ENCODE peak calls at places on chromosomes 11 and 22, in nine cellular contexts. One of them, this sample, is unnamed.

GRCh38 chr11:92225563-92226308 is 1.1 kb downstream of the FAT3 start:
- DNase-seq in cardiac muscle cell: peak; percentile 13
- DNase-seq in K562: no peak
- DNase-seq in GM23338: peak; percentile 77
- DNase-seq in heart right ventricle: peak; percentile 11
- DNase-seq in stomach: no peak
- DNase-seq in body of pancreas: no peak
- DNase-seq in vagina: no peak
- DNase-seq in ovary: no peak
- DNase-seq in this sample: no peak

GRCh38 chr22:20956258-20957117 is 10.6 kb upstream of the AIFM3 start:
- DNase-seq in body of pancreas: peak; percentile 35
- DNase-seq in stomach: no peak
- DNase-seq in vagina: no peak
- DNase-seq in heart right ventricle: no peak
- DNase-seq in ovary: no peak
- DNase-seq in K562: no peak
- DNase-seq in GM23338: peak; percentile 87
- DNase-seq in cardiac muscle cell: peak; percentile 50
- DNase-seq in this sample: no peak

GRCh38 chr22:26050079-26050478 is 119.2 kb upstream of the SEZ6L start:
- DNase-seq in ovary: no peak
- DNase-seq in cardiac muscle cell: no peak
- DNase-seq in body of pancreas: no peak
- DNase-seq in GM23338: no peak
- DNase-seq in stomach: no peak
- DNase-seq in K562: no peak
- DNase-seq in heart right ventricle: no peak
- DNase-seq in vagina: no peak
- DNase-seq in this sample: no peak

GRCh38 chr11:8263109-8263768 is 439 bp downstream of the LMO1 start:
- DNase-seq in vagina: no peak
- DNase-seq in heart right ventricle: no peak
- DNase-seq in ovary: no peak
- DNase-seq in body of pancreas: no peak
- DNase-seq in K562: no peak
- DNase-seq in cardiac muscle cell: no peak
- DNase-seq in GM23338: peak; percentile 59
- DNase-seq in stomach: no peak
- DNase-seq in this sample: no peak

GRCh38 chr11:36594316-36594989 is at the start of gene IFTAP:
- DNase-seq in stomach: peak; percentile 42
- DNase-seq in GM23338: peak; percentile 98
- DNase-seq in vagina: no peak
- DNase-seq in heart right ventricle: peak; percentile 22
- DNase-seq in ovary: peak; percentile 27
- DNase-seq in K562: peak; percentile 83
- DNase-seq in body of pancreas: peak; percentile 57
- DNase-seq in cardiac muscle cell: peak; percentile 94
- DNase-seq in this sample: no peak

GRCh38 chr22:24181088-24181995 is at the start of gene SUSD2:
- DNase-seq in heart right ventricle: peak; percentile 61
- DNase-seq in ovary: no peak
- DNase-seq in GM23338: peak; percentile 60
- DNase-seq in cardiac muscle cell: no peak
- DNase-seq in vagina: no peak
- DNase-seq in body of pancreas: no peak
- DNase-seq in stomach: peak; percentile 60
- DNase-seq in K562: peak; percentile 34
- DNase-seq in this sample: no peak

GRCh38 chr11:8262552-8263108 is 1.0 kb downstream of the LMO1 start:
- DNase-seq in heart right ventricle: peak; percentile 50
- DNase-seq in body of pancreas: peak; percentile 29
- DNase-seq in K562: no peak
- DNase-seq in cardiac muscle cell: peak; percentile 66
- DNase-seq in stomach: peak; percentile 43
- DNase-seq in ovary: peak; percentile 33
- DNase-seq in vagina: no peak
- DNase-seq in GM23338: peak; percentile 83
- DNase-seq in this sample: no peak

GRCh38 chr11:27423125-27423524 is 49.5 kb downstream of the LGR4 start:
- DNase-seq in K562: no peak
- DNase-seq in stomach: peak; percentile 31
- DNase-seq in heart right ventricle: peak; percentile 25
- DNase-seq in body of pancreas: no peak
- DNase-seq in GM23338: peak; percentile 43
- DNase-seq in cardiac muscle cell: peak; percentile 97
- DNase-seq in ovary: peak; percentile 29
- DNase-seq in vagina: no peak
- DNase-seq in this sample: no peak

GRCh38 chr11:65547446-65548125 is 10.6 kb downstream of the LTBP3 start:
- DNase-seq in cardiac muscle cell: no peak
- DNase-seq in heart right ventricle: no peak
- DNase-seq in ovary: no peak
- DNase-seq in stomach: no peak
- DNase-seq in GM23338: peak; percentile 54
- DNase-seq in body of pancreas: no peak
- DNase-seq in vagina: no peak
- DNase-seq in K562: no peak
- DNase-seq in this sample: no peak

DNA sequence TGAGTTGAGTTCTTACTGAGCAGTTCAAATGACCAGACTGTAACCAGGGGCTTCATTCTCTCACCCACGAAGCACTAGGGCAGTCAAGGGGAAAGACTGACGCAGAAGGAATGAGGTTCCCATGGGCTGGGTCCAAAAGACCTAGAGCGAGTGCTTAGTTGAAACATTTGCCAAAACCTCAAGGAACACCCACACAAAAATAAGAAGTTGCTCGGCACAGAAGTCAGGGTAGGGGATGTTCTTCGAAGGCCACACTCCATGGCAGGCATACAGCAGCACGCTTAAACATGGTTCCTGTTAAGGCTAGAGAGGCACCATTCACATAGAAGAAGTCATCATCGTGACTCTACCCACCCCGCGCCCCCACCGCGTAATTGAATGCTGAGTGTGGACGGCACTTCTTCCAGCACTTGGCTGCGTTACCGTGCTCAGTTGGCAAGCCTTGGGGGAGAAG is 52.9 kb downstream of the TIMP3 start:
- DNase-seq in vagina: no peak
- DNase-seq in ovary: no peak
- DNase-seq in stomach: no peak
- DNase-seq in heart right ventricle: peak; percentile 44
- DNase-seq in cardiac muscle cell: no peak
- DNase-seq in GM23338: no peak
- DNase-seq in K562: no peak
- DNase-seq in body of pancreas: no peak
- DNase-seq in this sample: no peak
- H3K4me1 ChIP-seq in vagina: peaks cover 49% of the 10 kb centered on the region
- H3K4me1 ChIP-seq in ovary: peaks cover 27% of the 10 kb centered on the region
- H3K4me1 ChIP-seq in stomach: peaks cover 58% of the 10 kb centered on the region
- H3K4me1 ChIP-seq in heart right ventricle: peaks cover 89% of the 10 kb centered on the region
- H3K4me1 ChIP-seq in cardiac muscle cell: peaks cover 19% of the 10 kb centered on the region
- H3K4me1 ChIP-seq in GM23338: no peaks in the 10 kb centered on the region
- H3K4me1 ChIP-seq in K562: peaks cover 4% of the 10 kb centered on the region
- H3K4me1 ChIP-seq in body of pancreas: no peaks in the 10 kb centered on the region
- H3K4me1 ChIP-seq in this sample: peaks cover 34% of the 10 kb centered on the region

DNA sequence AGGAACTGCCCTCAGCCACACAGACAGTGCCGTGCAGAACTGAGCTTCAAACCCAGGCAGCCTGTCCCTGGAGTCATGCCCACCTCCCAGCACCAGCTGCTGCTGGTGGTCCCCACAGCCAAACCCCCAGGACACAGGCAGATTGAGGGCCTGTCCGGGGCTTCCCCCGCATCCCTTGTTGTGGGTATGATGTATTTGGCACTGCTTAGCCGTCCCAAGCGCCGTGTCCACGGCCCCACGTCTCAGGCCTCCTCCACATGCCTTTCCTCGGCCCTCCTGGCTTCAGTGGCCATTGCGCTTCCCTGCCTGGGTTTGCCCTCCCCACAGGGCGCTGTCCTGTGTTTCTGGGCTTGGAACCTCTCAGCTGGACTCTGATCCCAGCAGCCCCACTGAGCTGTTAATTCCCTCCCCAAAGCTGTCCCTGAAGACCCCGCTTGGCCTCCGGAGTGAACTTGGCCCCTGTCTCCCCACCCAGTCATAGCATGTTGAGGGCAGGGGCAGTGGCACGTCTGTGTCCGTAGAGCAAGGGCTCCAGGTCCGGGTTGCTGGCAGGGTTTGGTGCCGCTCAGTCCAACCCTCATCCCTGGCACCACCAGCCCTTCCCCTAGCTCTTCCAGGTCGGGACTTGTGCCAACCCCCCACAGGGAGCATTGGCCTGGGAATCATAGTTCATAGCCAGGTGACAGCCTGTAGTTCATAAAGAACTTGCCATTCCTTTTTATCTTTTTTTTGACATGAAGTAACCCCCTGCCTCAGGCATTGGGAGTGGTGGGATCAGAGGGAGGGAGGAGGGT is 34.5 kb upstream of the TEF start:
- DNase-seq in body of pancreas: peak; percentile 25
- DNase-seq in heart right ventricle: peak; percentile 55
- DNase-seq in K562: no peak
- DNase-seq in stomach: no peak
- DNase-seq in GM23338: no peak
- DNase-seq in cardiac muscle cell: no peak
- DNase-seq in ovary: no peak
- DNase-seq in vagina: no peak
- DNase-seq in this sample: no peak
- H3K36me3 ChIP-seq in body of pancreas: peaks cover 35% of the 10 kb centered on the region
- H3K36me3 ChIP-seq in heart right ventricle: peaks cover 100% of the 10 kb centered on the region
- H3K36me3 ChIP-seq in K562: peaks cover 87% of the 10 kb centered on the region
- H3K36me3 ChIP-seq in stomach: peaks cover 100% of the 10 kb centered on the region
- H3K36me3 ChIP-seq in GM23338: peaks cover 24% of the 10 kb centered on the region
- H3K36me3 ChIP-seq in cardiac muscle cell: peaks cover 49% of the 10 kb centered on the region
- H3K36me3 ChIP-seq in ovary: no peaks in the 10 kb centered on the region
- H3K36me3 ChIP-seq in vagina: no peaks in the 10 kb centered on the region
- H3K36me3 ChIP-seq in this sample: peaks cover 51% of the 10 kb centered on the region

GRCh38 chr11:63767415-63768231 is 952 bp downstream of the ZFTA start:
- DNase-seq in vagina: no peak
- DNase-seq in ovary: peak; percentile 76
- DNase-seq in body of pancreas: peak; percentile 50
- DNase-seq in cardiac muscle cell: peak; percentile 87
- DNase-seq in stomach: no peak
- DNase-seq in GM23338: peak; percentile 99
- DNase-seq in K562: peak; percentile 73
- DNase-seq in heart right ventricle: peak; percentile 41
- DNase-seq in this sample: no peak
- H3K4me1 ChIP-seq in vagina: peaks cover 44% of the 10 kb centered on the region
- H3K4me1 ChIP-seq in ovary: peaks cover 19% of the 10 kb centered on the region
- H3K4me1 ChIP-seq in body of pancreas: peaks cover 52% of the 10 kb centered on the region
- H3K4me1 ChIP-seq in cardiac muscle cell: peaks cover 39% of the 10 kb centered on the region
- H3K4me1 ChIP-seq in stomach: peaks cover 61% of the 10 kb centered on the region
- H3K4me1 ChIP-seq in GM23338: peaks cover 37% of the 10 kb centered on the region
- H3K4me1 ChIP-seq in K562: peaks cover 53% of the 10 kb centered on the region
- H3K4me1 ChIP-seq in heart right ventricle: peaks cover 48% of the 10 kb centered on the region
- H3K4me1 ChIP-seq in this sample: peaks cover 18% of the 10 kb centered on the region

GRCh38 chr22:39508393-39508792 is 6.3 kb downstream of the MIEF1 start:
- DNase-seq in vagina: no peak
- DNase-seq in body of pancreas: no peak
- DNase-seq in K562: no peak
- DNase-seq in stomach: no peak
- DNase-seq in ovary: no peak
- DNase-seq in GM23338: no peak
- DNase-seq in heart right ventricle: no peak
- DNase-seq in cardiac muscle cell: no peak
- DNase-seq in this sample: no peak
- H3K36me3 ChIP-seq in vagina: no peaks in the 10 kb centered on the region
- H3K36me3 ChIP-seq in body of pancreas: peaks cover 25% of the 10 kb centered on the region
- H3K36me3 ChIP-seq in K562: peaks cover 93% of the 10 kb centered on the region
- H3K36me3 ChIP-seq in stomach: peaks cover 95% of the 10 kb centered on the region
- H3K36me3 ChIP-seq in ovary: no peaks in the 10 kb centered on the region
- H3K36me3 ChIP-seq in GM23338: peaks cover 45% of the 10 kb centered on the region
- H3K36me3 ChIP-seq in heart right ventricle: peaks cover 98% of the 10 kb centered on the region
- H3K36me3 ChIP-seq in cardiac muscle cell: peaks cover 71% of the 10 kb centered on the region
- H3K36me3 ChIP-seq in this sample: peaks cover 96% of the 10 kb centered on the region

GRCh38 chr11:3830088-3830487 is 10.7 kb downstream of the RHOG start:
- DNase-seq in heart right ventricle: no peak
- DNase-seq in K562: no peak
- DNase-seq in GM23338: no peak
- DNase-seq in ovary: no peak
- DNase-seq in stomach: no peak
- DNase-seq in vagina: no peak
- DNase-seq in body of pancreas: no peak
- DNase-seq in cardiac muscle cell: no peak
- DNase-seq in this sample: no peak
- H3K4me1 ChIP-seq in heart right ventricle: peaks cover 53% of the 10 kb centered on the region
- H3K4me1 ChIP-seq in K562: peaks cover 50% of the 10 kb centered on the region
- H3K4me1 ChIP-seq in GM23338: peaks cover 38% of the 10 kb centered on the region
- H3K4me1 ChIP-seq in ovary: peaks cover 2% of the 10 kb centered on the region
- H3K4me1 ChIP-seq in stomach: peaks cover 38% of the 10 kb centered on the region
- H3K4me1 ChIP-seq in vagina: peaks cover 26% of the 10 kb centered on the region
- H3K4me1 ChIP-seq in body of pancreas: peaks cover 15% of the 10 kb centered on the region
- H3K4me1 ChIP-seq in cardiac muscle cell: peaks cover 13% of the 10 kb centered on the region
- H3K4me1 ChIP-seq in this sample: peaks cover 29% of the 10 kb centered on the region

DNA sequence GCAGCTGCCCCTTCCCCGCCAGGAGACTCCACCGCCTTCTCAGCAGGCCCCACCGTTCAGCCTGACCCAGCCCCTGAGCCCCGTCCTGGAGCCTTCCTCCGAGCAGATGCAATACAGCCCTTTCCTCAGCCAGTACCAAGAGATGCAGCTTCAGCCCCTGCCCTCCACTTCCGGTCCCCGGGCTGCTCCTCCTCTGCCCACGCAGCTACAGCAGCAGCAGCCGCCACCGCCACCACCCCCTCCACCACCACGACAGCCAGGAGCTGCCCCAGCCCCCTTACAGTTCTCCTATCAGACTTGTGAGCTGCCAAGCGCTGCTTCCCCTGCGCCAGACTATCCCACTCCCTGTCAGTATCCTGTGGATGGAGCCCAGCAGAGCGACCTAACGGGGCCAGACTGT is 42.6 kb downstream of the PPP2R1B start:
- DNase-seq in ovary: no peak
- DNase-seq in body of pancreas: no peak
- DNase-seq in GM23338: peak; percentile 45
- DNase-seq in heart right ventricle: no peak
- DNase-seq in stomach: no peak
- DNase-seq in cardiac muscle cell: peak; percentile 27
- DNase-seq in vagina: no peak
- DNase-seq in K562: no peak
- DNase-seq in this sample: no peak
- H3K36me3 ChIP-seq in ovary: no peaks in the 10 kb centered on the region
- H3K36me3 ChIP-seq in body of pancreas: peaks cover 29% of the 10 kb centered on the region
- H3K36me3 ChIP-seq in GM23338: peaks cover 3% of the 10 kb centered on the region
- H3K36me3 ChIP-seq in heart right ventricle: peaks cover 94% of the 10 kb centered on the region
- H3K36me3 ChIP-seq in stomach: peaks cover 92% of the 10 kb centered on the region
- H3K36me3 ChIP-seq in cardiac muscle cell: peaks cover 34% of the 10 kb centered on the region
- H3K36me3 ChIP-seq in vagina: peaks cover 2% of the 10 kb centered on the region
- H3K36me3 ChIP-seq in K562: peaks cover 78% of the 10 kb centered on the region
- H3K36me3 ChIP-seq in this sample: peaks cover 33% of the 10 kb centered on the region